ENCODE peak calls at places on chromosomes 7 and 10, in five cellular contexts. One of them, this sample, is unnamed.

GRCh38 chr7:2645274-2645868 is 13.6 kb downstream of the TTYH3 start:
- DNase-seq in cardiac muscle cell: peak
- DNase-seq in H54: no peak
- DNase-seq in choroid plexus epithelial cell: peak
- DNase-seq in NCI-H2081: no peak
- DNase-seq in this sample: no peak

GRCh38 chr10:60816624-60817023 is 38.3 kb downstream of the CDK1 start:
- DNase-seq in cardiac muscle cell: peak
- DNase-seq in NCI-H2081: peak
- DNase-seq in H54: peak
- DNase-seq in choroid plexus epithelial cell: peak
- DNase-seq in this sample: no peak

GRCh38 chr10:49650724-49651034 is 28.8 kb upstream of the C10orf53 start:
- DNase-seq in choroid plexus epithelial cell: no peak
- DNase-seq in cardiac muscle cell: no peak
- DNase-seq in NCI-H2081: no peak
- DNase-seq in H54: no peak
- DNase-seq in this sample: no peak

GRCh38 chr7:106152313-106152665 is 40.2 kb upstream of the SYPL1 start:
- DNase-seq in choroid plexus epithelial cell: no peak
- DNase-seq in H54: no peak
- DNase-seq in NCI-H2081: no peak
- DNase-seq in cardiac muscle cell: no peak
- DNase-seq in this sample: no peak

GRCh38 chr7:34058791-34059550 is 153.6 kb downstream of the BMPER start:
- DNase-seq in cardiac muscle cell: peak
- DNase-seq in choroid plexus epithelial cell: no peak
- DNase-seq in NCI-H2081: no peak
- DNase-seq in H54: no peak
- DNase-seq in this sample: no peak

GRCh38 chr7:146826338-146826737 is 709.7 kb downstream of the CNTNAP2 start:
- DNase-seq in NCI-H2081: no peak
- DNase-seq in choroid plexus epithelial cell: no peak
- DNase-seq in H54: no peak
- DNase-seq in cardiac muscle cell: no peak
- DNase-seq in this sample: no peak

GRCh38 chr7:131509781-131510180 is 46.6 kb downstream of the PODXL start:
- DNase-seq in cardiac muscle cell: no peak
- DNase-seq in H54: no peak
- DNase-seq in NCI-H2081: no peak
- DNase-seq in choroid plexus epithelial cell: no peak
- DNase-seq in this sample: no peak

GRCh38 chr10:124006526-124006925 is 86.9 kb downstream of the CHST15 start:
- DNase-seq in cardiac muscle cell: no peak
- DNase-seq in choroid plexus epithelial cell: no peak
- DNase-seq in H54: no peak
- DNase-seq in NCI-H2081: no peak
- DNase-seq in this sample: no peak

GRCh38 chr10:52387744-52388143 is 73.7 kb downstream of the DKK1 start:
- DNase-seq in choroid plexus epithelial cell: no peak
- DNase-seq in cardiac muscle cell: no peak
- DNase-seq in NCI-H2081: no peak
- DNase-seq in H54: no peak
- DNase-seq in this sample: no peak

GRCh38 chr10:87558333-87558732 is 53.6 kb downstream of the MINPP1 start:
- DNase-seq in NCI-H2081: no peak
- DNase-seq in cardiac muscle cell: no peak
- DNase-seq in H54: no peak
- DNase-seq in choroid plexus epithelial cell: no peak
- DNase-seq in this sample: no peak

GRCh38 chr10:120582753-120583152 is 125.7 kb downstream of the PLPP4 start:
- DNase-seq in NCI-H2081: no peak
- DNase-seq in H54: no peak
- DNase-seq in choroid plexus epithelial cell: no peak
- DNase-seq in cardiac muscle cell: no peak
- DNase-seq in this sample: no peak

GRCh38 chr10:70918851-70919530 is 30.6 kb upstream of the PCBD1 start:
- DNase-seq in cardiac muscle cell: no peak
- DNase-seq in H54: no peak
- DNase-seq in NCI-H2081: no peak
- DNase-seq in choroid plexus epithelial cell: peak
- DNase-seq in this sample: no peak

GRCh38 chr7:17437586-17437985 is 139.1 kb downstream of the AHR start:
- DNase-seq in H54: no peak
- DNase-seq in NCI-H2081: no peak
- DNase-seq in choroid plexus epithelial cell: no peak
- DNase-seq in cardiac muscle cell: no peak
- DNase-seq in this sample: no peak

GRCh38 chr7:45890902-45891461 is 2.7 kb downstream of the IGFBP1 start:
- DNase-seq in cardiac muscle cell: peak
- DNase-seq in NCI-H2081: peak
- DNase-seq in choroid plexus epithelial cell: peak
- DNase-seq in H54: no peak
- DNase-seq in this sample: no peak

GRCh38 chr7:54542920-54543539 is 855 bp downstream of the VSTM2A start:
- DNase-seq in choroid plexus epithelial cell: peak
- DNase-seq in H54: peak
- DNase-seq in NCI-H2081: no peak
- DNase-seq in cardiac muscle cell: peak
- DNase-seq in this sample: peak

GRCh38 chr10:92965314-92965713 is 95.3 kb upstream of the CYP26C1 start:
- DNase-seq in choroid plexus epithelial cell: peak
- DNase-seq in H54: no peak
- DNase-seq in cardiac muscle cell: peak
- DNase-seq in NCI-H2081: peak
- DNase-seq in this sample: peak

GRCh38 chr10:47396311-47396717 is 12.2 kb upstream of the ZNF488 start:
- DNase-seq in choroid plexus epithelial cell: no peak
- DNase-seq in NCI-H2081: no peak
- DNase-seq in cardiac muscle cell: no peak
- DNase-seq in H54: no peak
- DNase-seq in this sample: no peak

GRCh38 chr10:5746197-5746596 is 61.6 kb downstream of the TASOR2 start:
- DNase-seq in H54: no peak
- DNase-seq in cardiac muscle cell: no peak
- DNase-seq in NCI-H2081: no peak
- DNase-seq in choroid plexus epithelial cell: no peak
- DNase-seq in this sample: no peak

GRCh38 chr10:42878134-42878820 is 95.7 kb downstream of the BMS1 start:
- DNase-seq in cardiac muscle cell: no peak
- DNase-seq in NCI-H2081: no peak
- DNase-seq in choroid plexus epithelial cell: no peak
- DNase-seq in H54: no peak
- DNase-seq in this sample: no peak

GRCh38 chr10:97200616-97201015 is 14.9 kb upstream of the SLIT1 start:
- DNase-seq in cardiac muscle cell: no peak
- DNase-seq in NCI-H2081: no peak
- DNase-seq in choroid plexus epithelial cell: no peak
- DNase-seq in H54: no peak
- DNase-seq in this sample: no peak

GRCh38 chr10:119061926-119062325 is 18.7 kb downstream of the EIF3A start:
- DNase-seq in H54: no peak
- DNase-seq in cardiac muscle cell: no peak
- DNase-seq in choroid plexus epithelial cell: no peak
- DNase-seq in NCI-H2081: no peak
- DNase-seq in this sample: no peak